ENCODE peak calls at places on chromosomes 2 and 18, in eight cellular contexts. M, U, B, N, D, W, F and I are unnamed samples.
A peak's percentile ranks its signal among the peaks of the same experiment; 100 is the strongest.

GRCh38 chr18:79927597-79928562 is 23.6 kb downstream of the SLC66A2 start:
- DNase-seq in M (peak; percentile 47), U (no peak), B (peak; percentile 59), N (no peak), D (no peak), W (no peak), F (no peak), I (no peak)

GRCh38 chr2:78734221-78734620 is 291.3 kb upstream of the REG3G start:
- DNase-seq in M (no peak), U (no peak), B (no peak), N (no peak), D (no peak), W (no peak), F (no peak), I (no peak)

GRCh38 chr2:197668296-197668695 is 7.1 kb downstream of the RFTN2 start:
- DNase-seq in M (no peak), U (no peak), B (no peak), N (no peak), D (no peak), W (no peak), F (no peak), I (no peak)

GRCh38 chr2:238895901-238896600 is 48.2 kb downstream of the TWIST2 start:
- DNase-seq in M (peak; percentile 89), U (peak; percentile 31), B (peak; percentile 91), N (no peak), D (peak; percentile 94), W (peak; percentile 88), F (peak; percentile 93), I (peak; percentile 78)

GRCh38 chr2:36322108-36322507 is 33.5 kb upstream of the CRIM1 start:
- DNase-seq in M (no peak), U (no peak), B (no peak), N (no peak), D (no peak), W (peak; percentile 19), F (peak; percentile 52), I (peak; percentile 79)

GRCh38 chr2:179218848-179219594 is 45.6 kb downstream of the SESTD1 start:
- DNase-seq in M (peak; percentile 88), U (peak; percentile 72), B (peak; percentile 86), N (peak; percentile 16), D (no peak), W (peak; percentile 54), F (peak; percentile 60), I (peak; percentile 97)

GRCh38 chr2:48346124-48346536 is 183.8 kb upstream of the STON1 start:
- DNase-seq in M (peak; percentile 73), U (no peak), B (peak; percentile 75), N (no peak), D (peak; percentile 35), W (peak; percentile 16), F (peak; percentile 84), I (peak; percentile 92)

GRCh38 chr2:212052412-212053159 is 486.0 kb downstream of the ERBB4 start:
- DNase-seq in M (no peak), U (no peak), B (no peak), N (no peak), D (no peak), W (peak; percentile 52), F (peak; percentile 84), I (peak; percentile 85)

GRCh38 chr18:34223893-34224422 is 755 bp downstream of the NOL4 start:
- DNase-seq in M (no peak), U (no peak), B (no peak), N (no peak), D (no peak), W (no peak), F (no peak), I (peak; percentile 1)

GRCh38 chr2:210577263-210578071 is 21.1 kb downstream of the CPS1 start:
- DNase-seq in M (no peak), U (no peak), B (no peak), N (no peak), D (peak; percentile 17), W (peak; percentile 22), F (peak; percentile 30), I (peak; percentile 76)

GRCh38 chr2:174014021-174014698 is 49.0 kb upstream of the SP3 start:
- DNase-seq in M (no peak), U (no peak), B (no peak), N (no peak), D (no peak), W (no peak), F (no peak), I (no peak)

GRCh38 chr18:8260319-8260718 is 348.9 kb upstream of the RAB12 start:
- DNase-seq in M (no peak), U (peak; percentile 8), B (no peak), N (no peak), D (no peak), W (no peak), F (peak; percentile 18), I (no peak)

GRCh38 chr2:61597300-61598289 is 59.4 kb upstream of the XPO1 start:
- DNase-seq in M (no peak), U (no peak), B (no peak), N (no peak), D (no peak), W (no peak), F (no peak), I (no peak)

GRCh38 chr2:149634103-149634502 is 46.5 kb upstream of the MMADHC start:
- DNase-seq in M (no peak), U (no peak), B (no peak), N (no peak), D (no peak), W (no peak), F (no peak), I (no peak)

GRCh38 chr18:59056706-59057492 is 82.8 kb upstream of the SEC11C start:
- DNase-seq in M (peak; percentile 85), U (peak; percentile 59), B (peak; percentile 89), N (peak; percentile 72), D (no peak), W (peak; percentile 45), F (peak; percentile 42), I (peak; percentile 84)

GRCh38 chr2:141554810-141555209 is 576.0 kb downstream of the LRP1B start:
- DNase-seq in M (no peak), U (peak; percentile 40), B (no peak), N (no peak), D (no peak), W (peak; percentile 9), F (peak; percentile 32), I (peak; percentile 75)

GRCh38 chr18:9102391-9103216 is at the start of gene NDUFV2:
- DNase-seq in M (peak; percentile 98), U (peak; percentile 99), B (peak; percentile 98), N (peak; percentile 94), D (peak; percentile 52), W (peak; percentile 73), F (peak; percentile 86), I (peak; percentile 98)

GRCh38 chr2:65681503-65681902 is 249.1 kb upstream of the SPRED2 start:
- DNase-seq in M (no peak), U (no peak), B (no peak), N (no peak), D (no peak), W (no peak), F (no peak), I (no peak)

GRCh38 chr2:24409700-24410556 is 49.6 kb upstream of the ITSN2 start:
- DNase-seq in M (peak; percentile 67), U (peak; percentile 38), B (no peak), N (no peak), D (no peak), W (peak; percentile 46), F (peak; percentile 42), I (peak; percentile 84)

GRCh38 chr2:19216271-19216670 is 142.2 kb downstream of the OSR1 start:
- DNase-seq in M (no peak), U (no peak), B (no peak), N (no peak), D (no peak), W (no peak), F (no peak), I (peak; percentile 26)

GRCh38 chr18:2547477-2548087 is 23.7 kb downstream of the METTL4 start:
- DNase-seq in M (no peak), U (no peak), B (no peak), N (no peak), D (no peak), W (peak; percentile 30), F (no peak), I (peak; percentile 86)

GRCh38 chr18:32896781-32897547 is 124.1 kb upstream of the KLHL14 start:
- DNase-seq in M (no peak), U (no peak), B (no peak), N (no peak), D (no peak), W (no peak), F (peak; percentile 74), I (peak; percentile 17)

GRCh38 chr2:31108887-31109286 is 29.4 kb downstream of the GALNT14 start:
- DNase-seq in M (no peak), U (no peak), B (no peak), N (no peak), D (no peak), W (no peak), F (no peak), I (no peak)

DNA sequence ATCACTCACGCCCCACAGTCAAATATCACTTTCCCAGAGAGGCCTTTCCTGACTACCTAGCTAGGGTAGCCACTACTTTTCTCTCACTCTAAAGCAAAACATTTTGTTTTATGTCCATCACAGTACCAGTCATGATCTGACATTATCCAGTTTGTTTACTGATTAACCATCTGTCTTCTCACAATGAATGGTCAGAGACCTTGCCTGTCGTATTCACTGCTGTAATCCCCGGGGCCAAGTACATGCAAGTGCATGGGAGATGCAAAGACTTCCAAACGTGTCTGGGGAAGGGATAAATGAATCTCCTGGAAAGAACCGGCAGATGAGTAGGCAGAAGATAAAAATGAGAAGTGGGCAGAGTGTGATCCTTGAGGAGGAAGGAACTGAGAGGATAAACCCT is 39.7 kb downstream of the THUMPD2 start:
- DNase-seq in M (no peak), U (no peak), B (no peak), N (no peak), D (no peak), W (no peak), F (no peak), I (no peak)
- TF ChIP-seq CTCF in M (no peak), U (no peak), B (no peak), N (no peak), D (no peak), W (no peak), F (no peak), I (no peak)

DNA sequence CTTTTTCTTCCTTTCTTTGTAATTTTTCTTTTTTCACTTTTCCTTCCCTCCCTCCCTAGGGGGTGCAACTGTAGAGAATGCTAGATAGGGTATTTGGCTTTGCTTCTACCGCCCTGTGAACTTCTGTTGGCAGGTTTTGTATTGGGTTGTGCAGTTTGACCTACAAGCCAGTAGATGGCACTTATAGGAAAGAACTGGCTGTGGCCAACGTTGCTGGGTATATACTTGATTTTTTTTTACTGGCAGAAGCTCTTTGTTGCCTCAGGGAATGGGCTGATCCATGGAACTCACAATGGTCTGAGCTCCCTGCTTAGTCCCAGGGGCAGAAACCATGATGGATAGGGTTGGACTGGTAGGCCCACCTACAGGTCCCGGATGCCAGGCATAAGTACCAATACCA is 1019.5 kb upstream of the LRRTM1 start:
- DNase-seq in M (no peak), U (no peak), B (no peak), N (no peak), D (no peak), W (no peak), F (no peak), I (peak; percentile 7)
- TF ChIP-seq CTCF in M (no peak), U (peak; percentile 42), B (no peak), N (peak; percentile 50), D (no peak), W (no peak), F (no peak), I (peak; percentile 25)

GRCh38 chr18:51197661-51198424 is at the start of gene MEX3C:
- DNase-seq in M (peak; percentile 100), U (peak; percentile 99), B (peak; percentile 100), N (peak; percentile 99), D (peak; percentile 92), W (peak; percentile 97), F (peak; percentile 97), I (peak; percentile 99)
- TF ChIP-seq CTCF in M (peak; percentile 29), U (peak; percentile 25), B (no peak), N (peak; percentile 38), D (peak; percentile 47), W (peak; percentile 14), F (peak; percentile 10), I (peak; percentile 37)

GRCh38 chr2:73961274-73961673 is 23.4 kb upstream of the TET3 start:
- DNase-seq in M (no peak), U (no peak), B (no peak), N (no peak), D (no peak), W (no peak), F (no peak), I (no peak)
- TF ChIP-seq CTCF in M (no peak), U (no peak), B (no peak), N (no peak), D (no peak), W (no peak), F (no peak), I (no peak)